ENCODE peak calls at places on chromosomes 5 and 9, in seven cellular contexts. One of them, this sample, is unnamed.

GRCh38 chr5:153402550-153402949 is 87.9 kb upstream of the GRIA1 start:
- DNase-seq in H1: no peak
- DNase-seq in neuronal stem cell: no peak
- DNase-seq in mesenchymal stem cell: peak
- DNase-seq in IMR-90: no peak
- DNase-seq in mesendoderm: no peak
- DNase-seq in trophoblast cell: peak
- DNase-seq in this sample: no peak

GRCh38 chr5:78419396-78419795 is 59.0 kb downstream of the SCAMP1 start:
- DNase-seq in H1: no peak
- DNase-seq in IMR-90: no peak
- DNase-seq in trophoblast cell: no peak
- DNase-seq in mesenchymal stem cell: no peak
- DNase-seq in mesendoderm: no peak
- DNase-seq in neuronal stem cell: no peak
- DNase-seq in this sample: no peak

GRCh38 chr5:173472784-173473278 is 143.6 kb downstream of the BOD1 start:
- DNase-seq in mesenchymal stem cell: no peak
- DNase-seq in mesendoderm: no peak
- DNase-seq in H1: no peak
- DNase-seq in neuronal stem cell: no peak
- DNase-seq in trophoblast cell: peak
- DNase-seq in IMR-90: peak
- DNase-seq in this sample: no peak

GRCh38 chr9:752201-752600 is 89.3 kb upstream of the DMRT1 start:
- DNase-seq in mesenchymal stem cell: peak
- DNase-seq in H1: no peak
- DNase-seq in IMR-90: peak
- DNase-seq in mesendoderm: no peak
- DNase-seq in trophoblast cell: peak
- DNase-seq in neuronal stem cell: no peak
- DNase-seq in this sample: no peak

GRCh38 chr5:132500931-132501628 is 10.5 kb upstream of the IRF1 start:
- DNase-seq in mesenchymal stem cell: peak
- DNase-seq in mesendoderm: peak
- DNase-seq in IMR-90: peak
- DNase-seq in trophoblast cell: peak
- DNase-seq in neuronal stem cell: no peak
- DNase-seq in H1: peak
- DNase-seq in this sample: peak

GRCh38 chr9:13939129-13939528 is 374.8 kb downstream of the NFIB start:
- DNase-seq in mesenchymal stem cell: peak
- DNase-seq in H1: no peak
- DNase-seq in IMR-90: peak
- DNase-seq in mesendoderm: no peak
- DNase-seq in neuronal stem cell: no peak
- DNase-seq in trophoblast cell: no peak
- DNase-seq in this sample: no peak

GRCh38 chr9:85142461-85143401 is 473.2 kb downstream of the NTRK2 start:
- DNase-seq in mesenchymal stem cell: peak
- DNase-seq in neuronal stem cell: no peak
- DNase-seq in IMR-90: no peak
- DNase-seq in mesendoderm: peak
- DNase-seq in trophoblast cell: peak
- DNase-seq in H1: no peak
- DNase-seq in this sample: no peak

GRCh38 chr5:153782589-153783238 is 256.0 kb downstream of the FAM114A2 start:
- DNase-seq in trophoblast cell: peak
- DNase-seq in mesenchymal stem cell: peak
- DNase-seq in neuronal stem cell: peak
- DNase-seq in mesendoderm: peak
- DNase-seq in IMR-90: peak
- DNase-seq in H1: no peak
- DNase-seq in this sample: peak

GRCh38 chr9:97704851-97705250 is 7.7 kb upstream of the XPA start:
- DNase-seq in mesenchymal stem cell: no peak
- DNase-seq in trophoblast cell: no peak
- DNase-seq in H1: no peak
- DNase-seq in neuronal stem cell: no peak
- DNase-seq in mesendoderm: no peak
- DNase-seq in IMR-90: peak
- DNase-seq in this sample: no peak

GRCh38 chr9:124708633-124709032 is 62.5 kb downstream of the NR6A1 start:
- DNase-seq in H1: no peak
- DNase-seq in trophoblast cell: peak
- DNase-seq in mesendoderm: peak
- DNase-seq in mesenchymal stem cell: peak
- DNase-seq in neuronal stem cell: no peak
- DNase-seq in IMR-90: peak
- DNase-seq in this sample: no peak

GRCh38 chr9:7976856-7977255 is 177.3 kb upstream of the DMAC1 start:
- DNase-seq in mesenchymal stem cell: no peak
- DNase-seq in neuronal stem cell: no peak
- DNase-seq in IMR-90: no peak
- DNase-seq in H1: no peak
- DNase-seq in trophoblast cell: no peak
- DNase-seq in mesendoderm: no peak
- DNase-seq in this sample: no peak

GRCh38 chr5:59757442-59757841 is 136.1 kb downstream of the PDE4D start:
- DNase-seq in mesendoderm: peak
- DNase-seq in H1: no peak
- DNase-seq in mesenchymal stem cell: peak
- DNase-seq in neuronal stem cell: no peak
- DNase-seq in trophoblast cell: peak
- DNase-seq in IMR-90: no peak
- DNase-seq in this sample: no peak

GRCh38 chr5:73205309-73205708 is 32.3 kb downstream of the TMEM174 start:
- DNase-seq in mesenchymal stem cell: no peak
- DNase-seq in H1: peak
- DNase-seq in trophoblast cell: no peak
- DNase-seq in neuronal stem cell: no peak
- DNase-seq in mesendoderm: no peak
- DNase-seq in IMR-90: no peak
- DNase-seq in this sample: no peak

GRCh38 chr9:76486151-76486550 is 27.2 kb downstream of the GCNT1 start:
- DNase-seq in H1: no peak
- DNase-seq in mesendoderm: peak
- DNase-seq in IMR-90: peak
- DNase-seq in trophoblast cell: peak
- DNase-seq in neuronal stem cell: no peak
- DNase-seq in mesenchymal stem cell: no peak
- DNase-seq in this sample: no peak

GRCh38 chr5:142600611-142601360 is 85.1 kb downstream of the FGF1 start:
- DNase-seq in H1: no peak
- DNase-seq in neuronal stem cell: no peak
- DNase-seq in trophoblast cell: peak
- DNase-seq in mesendoderm: no peak
- DNase-seq in IMR-90: peak
- DNase-seq in mesenchymal stem cell: peak
- DNase-seq in this sample: no peak

GRCh38 chr5:15260347-15261278 is 239.4 kb upstream of the FBXL7 start:
- DNase-seq in IMR-90: peak
- DNase-seq in mesenchymal stem cell: no peak
- DNase-seq in H1: no peak
- DNase-seq in mesendoderm: no peak
- DNase-seq in trophoblast cell: no peak
- DNase-seq in neuronal stem cell: no peak
- DNase-seq in this sample: no peak

GRCh38 chr9:133154097-133154989 is 9.4 kb downstream of the GBGT1 start:
- DNase-seq in IMR-90: no peak
- DNase-seq in H1: no peak
- DNase-seq in trophoblast cell: no peak
- DNase-seq in neuronal stem cell: no peak
- DNase-seq in mesendoderm: no peak
- DNase-seq in mesenchymal stem cell: no peak
- DNase-seq in this sample: peak

GRCh38 chr5:164383662-164384061 is 878.2 kb downstream of the MAT2B start:
- DNase-seq in trophoblast cell: no peak
- DNase-seq in mesenchymal stem cell: no peak
- DNase-seq in H1: no peak
- DNase-seq in IMR-90: no peak
- DNase-seq in mesendoderm: no peak
- DNase-seq in neuronal stem cell: no peak
- DNase-seq in this sample: no peak

GRCh38 chr5:151081426-151082273 is 816 bp upstream of the TNIP1 start:
- DNase-seq in IMR-90: peak
- DNase-seq in trophoblast cell: peak
- DNase-seq in mesenchymal stem cell: peak
- DNase-seq in H1: no peak
- DNase-seq in mesendoderm: no peak
- DNase-seq in neuronal stem cell: no peak
- DNase-seq in this sample: no peak

GRCh38 chr5:112876362-112876761 is 15.3 kb downstream of the SRP19 start:
- DNase-seq in mesendoderm: peak
- DNase-seq in trophoblast cell: peak
- DNase-seq in mesenchymal stem cell: no peak
- DNase-seq in neuronal stem cell: no peak
- DNase-seq in H1: no peak
- DNase-seq in IMR-90: no peak
- DNase-seq in this sample: no peak

GRCh38 chr9:94612071-94612470 is 18.4 kb upstream of the FBP2 start:
- DNase-seq in neuronal stem cell: no peak
- DNase-seq in mesendoderm: no peak
- DNase-seq in trophoblast cell: no peak
- DNase-seq in IMR-90: no peak
- DNase-seq in H1: no peak
- DNase-seq in mesenchymal stem cell: no peak
- DNase-seq in this sample: no peak

GRCh38 chr9:114281421-114282103 is 41.3 kb upstream of the ORM1 start:
- DNase-seq in trophoblast cell: no peak
- DNase-seq in neuronal stem cell: no peak
- DNase-seq in H1: peak
- DNase-seq in mesenchymal stem cell: peak
- DNase-seq in mesendoderm: no peak
- DNase-seq in IMR-90: peak
- DNase-seq in this sample: peak

GRCh38 chr9:122498883-122499288 is 11.7 kb upstream of the OR1J2 start:
- DNase-seq in mesendoderm: peak
- DNase-seq in IMR-90: peak
- DNase-seq in H1: peak
- DNase-seq in trophoblast cell: peak
- DNase-seq in neuronal stem cell: no peak
- DNase-seq in mesenchymal stem cell: peak
- DNase-seq in this sample: peak

GRCh38 chr5:10460252-10460906 is 18.7 kb downstream of the ROPN1L start:
- DNase-seq in neuronal stem cell: no peak
- DNase-seq in IMR-90: no peak
- DNase-seq in mesendoderm: no peak
- DNase-seq in H1: no peak
- DNase-seq in mesenchymal stem cell: no peak
- DNase-seq in trophoblast cell: no peak
- DNase-seq in this sample: no peak

GRCh38 chr5:16457853-16458252 is 7.7 kb downstream of the ZNF622 start:
- DNase-seq in H1: no peak
- DNase-seq in mesendoderm: no peak
- DNase-seq in trophoblast cell: peak
- DNase-seq in mesenchymal stem cell: no peak
- DNase-seq in IMR-90: peak
- DNase-seq in neuronal stem cell: no peak
- DNase-seq in this sample: no peak

DNA sequence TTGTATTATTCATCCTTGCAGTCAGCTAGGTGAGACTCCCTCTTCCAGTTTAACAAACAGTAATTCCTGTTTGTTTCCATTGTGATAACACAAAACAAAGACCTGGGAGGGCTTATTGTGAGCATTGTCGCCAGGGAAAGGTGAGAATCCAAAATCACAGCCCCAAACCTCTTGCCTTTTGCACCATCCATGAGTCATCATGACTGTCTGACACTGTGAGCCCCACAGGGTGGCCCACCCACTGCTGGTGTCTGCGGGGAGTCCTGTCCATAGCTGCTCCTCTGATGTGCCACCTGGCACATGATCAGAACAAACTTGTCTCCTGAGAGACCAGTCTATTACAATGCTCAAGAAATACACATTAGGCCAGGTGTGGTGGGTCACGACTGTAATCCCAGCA is 33.7 kb upstream of the S1PR3 start:
- DNase-seq in mesendoderm: peak
- DNase-seq in trophoblast cell: no peak
- DNase-seq in IMR-90: no peak
- DNase-seq in H1: no peak
- DNase-seq in neuronal stem cell: no peak
- DNase-seq in mesenchymal stem cell: no peak
- DNase-seq in this sample: no peak
- H3K23ac ChIP-seq in mesendoderm: no peak
- H3K23ac ChIP-seq in trophoblast cell: no peak
- H3K23ac ChIP-seq in IMR-90: no peak
- H3K23ac ChIP-seq in H1: no peak
- H3K23ac ChIP-seq in neuronal stem cell: no peak
- H3K23ac ChIP-seq in mesenchymal stem cell: no peak
- H3K23ac ChIP-seq in this sample: no peak

GRCh38 chr5:12780536-12780935 is 876.3 kb upstream of the CTNND2 start:
- DNase-seq in mesendoderm: no peak
- DNase-seq in IMR-90: no peak
- DNase-seq in mesenchymal stem cell: no peak
- DNase-seq in neuronal stem cell: no peak
- DNase-seq in trophoblast cell: peak
- DNase-seq in H1: no peak
- DNase-seq in this sample: no peak
- H3K23ac ChIP-seq in mesendoderm: no peak
- H3K23ac ChIP-seq in IMR-90: no peak
- H3K23ac ChIP-seq in mesenchymal stem cell: no peak
- H3K23ac ChIP-seq in neuronal stem cell: no peak
- H3K23ac ChIP-seq in trophoblast cell: no peak
- H3K23ac ChIP-seq in H1: no peak
- H3K23ac ChIP-seq in this sample: no peak

DNA sequence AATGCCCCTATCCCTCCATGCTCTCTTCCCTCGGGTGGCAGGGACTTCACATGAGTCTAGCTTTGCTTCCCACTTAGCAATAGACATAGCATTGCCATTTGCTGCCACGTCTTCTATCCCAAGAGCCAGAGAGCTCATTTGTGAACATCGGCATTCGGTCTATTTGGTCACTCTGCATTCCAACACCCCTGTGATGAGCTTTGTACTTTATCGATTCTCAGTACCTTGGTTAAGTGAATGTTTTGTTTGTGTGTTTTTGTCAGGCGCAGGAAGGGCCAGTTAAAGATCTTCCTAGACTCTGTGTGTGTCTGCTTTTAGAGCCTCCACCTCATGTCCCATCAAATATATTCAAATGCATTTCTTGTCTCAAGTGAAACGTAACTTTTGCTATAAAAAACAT is 141.7 kb downstream of the TARS1 start:
- DNase-seq in H1: no peak
- DNase-seq in trophoblast cell: no peak
- DNase-seq in mesendoderm: no peak
- DNase-seq in mesenchymal stem cell: no peak
- DNase-seq in IMR-90: no peak
- DNase-seq in neuronal stem cell: no peak
- DNase-seq in this sample: no peak
- H3K23ac ChIP-seq in H1: no peak
- H3K23ac ChIP-seq in trophoblast cell: no peak
- H3K23ac ChIP-seq in mesendoderm: no peak
- H3K23ac ChIP-seq in mesenchymal stem cell: no peak
- H3K23ac ChIP-seq in IMR-90: no peak
- H3K23ac ChIP-seq in neuronal stem cell: no peak
- H3K23ac ChIP-seq in this sample: no peak

DNA sequence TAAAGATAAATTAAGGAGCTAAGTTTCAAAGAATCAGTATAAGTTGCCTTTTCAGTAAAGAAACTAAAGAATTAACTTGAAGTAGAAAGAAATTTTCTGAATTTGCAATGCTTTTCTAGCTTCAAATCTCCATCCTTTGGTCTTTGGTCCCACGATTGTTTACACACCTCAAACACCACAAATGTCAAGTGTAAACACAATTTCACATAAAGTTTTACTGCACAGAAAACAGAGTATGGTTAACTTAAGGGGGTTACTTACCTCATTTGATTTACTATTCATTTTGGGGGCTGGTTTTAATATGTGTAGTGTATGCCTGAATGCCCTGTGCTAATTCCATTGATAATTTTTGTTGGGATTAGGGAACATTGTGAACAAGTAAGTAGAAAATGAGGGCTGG is 4.1 kb downstream of the CDO1 start:
- DNase-seq in IMR-90: no peak
- DNase-seq in H1: no peak
- DNase-seq in trophoblast cell: no peak
- DNase-seq in mesenchymal stem cell: no peak
- DNase-seq in mesendoderm: no peak
- DNase-seq in neuronal stem cell: no peak
- DNase-seq in this sample: no peak
- H3K23ac ChIP-seq in IMR-90: no peak
- H3K23ac ChIP-seq in H1: no peak
- H3K23ac ChIP-seq in trophoblast cell: no peak
- H3K23ac ChIP-seq in mesenchymal stem cell: no peak
- H3K23ac ChIP-seq in mesendoderm: no peak
- H3K23ac ChIP-seq in neuronal stem cell: no peak
- H3K23ac ChIP-seq in this sample: no peak